ENCODE peak calls at places on chromosomes 11 and 22, in five cellular contexts. One of them, this sample, is unnamed.

GRCh38 chr11:30583505-30584280 is 2.5 kb downstream of the MPPED2 start:
- ATAC-seq in activated CD8-positive, alpha-beta T cell treated with anti-CD3 and anti-CD28 coated beads for 36 hours: no peak
- ATAC-seq in sciatic nerve: peak; percentile 14
- ATAC-seq in left lung: no peak
- ATAC-seq in GM12878: no peak
- ATAC-seq in this sample: no peak

GRCh38 chr11:107696140-107696539 is 15.7 kb downstream of the SLN start:
- ATAC-seq in activated CD8-positive, alpha-beta T cell treated with anti-CD3 and anti-CD28 coated beads for 36 hours: no peak
- ATAC-seq in GM12878: no peak
- ATAC-seq in left lung: peak; percentile 51
- ATAC-seq in sciatic nerve: peak; percentile 62
- ATAC-seq in this sample: peak; percentile 95

GRCh38 chr22:50015451-50016307 is 3.1 kb upstream of the IL17REL start:
- ATAC-seq in left lung: no peak
- ATAC-seq in activated CD8-positive, alpha-beta T cell treated with anti-CD3 and anti-CD28 coated beads for 36 hours: no peak
- ATAC-seq in sciatic nerve: no peak
- ATAC-seq in GM12878: no peak
- ATAC-seq in this sample: no peak

GRCh38 chr11:44823006-44823405 is 96.2 kb downstream of the TSPAN18 start:
- ATAC-seq in sciatic nerve: no peak
- ATAC-seq in left lung: no peak
- ATAC-seq in activated CD8-positive, alpha-beta T cell treated with anti-CD3 and anti-CD28 coated beads for 36 hours: peak; percentile 49
- ATAC-seq in GM12878: peak; percentile 60
- ATAC-seq in this sample: no peak

GRCh38 chr22:20549232-20549841 is 41.9 kb downstream of the MED15 start:
- ATAC-seq in GM12878: peak; percentile 48
- ATAC-seq in activated CD8-positive, alpha-beta T cell treated with anti-CD3 and anti-CD28 coated beads for 36 hours: no peak
- ATAC-seq in sciatic nerve: no peak
- ATAC-seq in left lung: no peak
- ATAC-seq in this sample: peak; percentile 31

GRCh38 chr22:42743501-42743991 is 22.9 kb upstream of the A4GALT start:
- ATAC-seq in GM12878: no peak
- ATAC-seq in sciatic nerve: peak; percentile 96
- ATAC-seq in left lung: peak; percentile 73
- ATAC-seq in activated CD8-positive, alpha-beta T cell treated with anti-CD3 and anti-CD28 coated beads for 36 hours: no peak
- ATAC-seq in this sample: no peak

GRCh38 chr11:3782963-3783362 is 14.4 kb downstream of the NUP98 start:
- ATAC-seq in activated CD8-positive, alpha-beta T cell treated with anti-CD3 and anti-CD28 coated beads for 36 hours: no peak
- ATAC-seq in sciatic nerve: no peak
- ATAC-seq in left lung: no peak
- ATAC-seq in GM12878: no peak
- ATAC-seq in this sample: no peak

GRCh38 chr11:118437736-118438125 is 1.4 kb downstream of the KMT2A start:
- ATAC-seq in GM12878: peak; percentile 22
- ATAC-seq in activated CD8-positive, alpha-beta T cell treated with anti-CD3 and anti-CD28 coated beads for 36 hours: no peak
- ATAC-seq in sciatic nerve: peak; percentile 32
- ATAC-seq in left lung: no peak
- ATAC-seq in this sample: peak; percentile 9

GRCh38 chr11:130749216-130749615 is 167.1 kb downstream of the SNX19 start:
- ATAC-seq in sciatic nerve: no peak
- ATAC-seq in activated CD8-positive, alpha-beta T cell treated with anti-CD3 and anti-CD28 coated beads for 36 hours: no peak
- ATAC-seq in left lung: peak; percentile 37
- ATAC-seq in GM12878: no peak
- ATAC-seq in this sample: no peak